ENCODE peak calls at places on chromosome 16, in four cellular contexts. One of them, this sample, is unnamed.

GRCh38 chr16:85395207-85395912 is 217.8 kb upstream of the GSE1 start:
- DNase-seq in IMR-90: peak
- DNase-seq in mesendoderm: no peak
- DNase-seq in H1: peak
- DNase-seq in this sample: no peak

GRCh38 chr16:11783319-11784047 is 13.6 kb downstream of the ZC3H7A start:
- DNase-seq in H1: no peak
- DNase-seq in IMR-90: peak
- DNase-seq in mesendoderm: no peak
- DNase-seq in this sample: no peak

GRCh38 chr16:21162661-21163151 is 4.2 kb downstream of the LDAF1 start:
- DNase-seq in mesendoderm: no peak
- DNase-seq in H1: no peak
- DNase-seq in IMR-90: peak
- DNase-seq in this sample: no peak

GRCh38 chr16:57262841-57263584 is 18.0 kb downstream of the ARL2BP start:
- DNase-seq in mesendoderm: no peak
- DNase-seq in H1: no peak
- DNase-seq in IMR-90: no peak
- DNase-seq in this sample: no peak

GRCh38 chr16:83698964-83699363 is 108.8 kb upstream of the HSBP1 start:
- DNase-seq in IMR-90: no peak
- DNase-seq in mesendoderm: no peak
- DNase-seq in H1: no peak
- DNase-seq in this sample: no peak

GRCh38 chr16:62752837-62753236 is 716.6 kb upstream of the CDH8 start:
- DNase-seq in mesendoderm: no peak
- DNase-seq in IMR-90: no peak
- DNase-seq in H1: no peak
- DNase-seq in this sample: peak

GRCh38 chr16:30032083-30032819 is 1.2 kb upstream of the TLCD3B start:
- DNase-seq in mesendoderm: peak
- DNase-seq in IMR-90: peak
- DNase-seq in H1: peak
- DNase-seq in this sample: peak

GRCh38 chr16:88505405-88506082 is 52.5 kb downstream of the ZFPM1 start:
- DNase-seq in IMR-90: no peak
- DNase-seq in H1: peak
- DNase-seq in mesendoderm: peak
- DNase-seq in this sample: peak

GRCh38 chr16:19690196-19690595 is 27.8 kb downstream of the KNOP1 start:
- DNase-seq in mesendoderm: peak
- DNase-seq in H1: no peak
- DNase-seq in IMR-90: no peak
- DNase-seq in this sample: no peak

GRCh38 chr16:21584817-21585216 is 14.6 kb upstream of the METTL9 start:
- DNase-seq in mesendoderm: no peak
- DNase-seq in IMR-90: no peak
- DNase-seq in H1: no peak
- DNase-seq in this sample: no peak

GRCh38 chr16:67666538-67667433 is at the start of the genes C16orf86 and ENKD1:
- DNase-seq in IMR-90: peak
- DNase-seq in H1: peak
- DNase-seq in mesendoderm: peak
- DNase-seq in this sample: peak

GRCh38 chr16:86129541-86129940 is 230.6 kb downstream of the IRF8 start:
- DNase-seq in H1: no peak
- DNase-seq in mesendoderm: no peak
- DNase-seq in IMR-90: peak
- DNase-seq in this sample: no peak

GRCh38 chr16:29306201-29306600 is 100.3 kb downstream of the NPIPB11 start:
- DNase-seq in IMR-90: no peak
- DNase-seq in mesendoderm: no peak
- DNase-seq in H1: no peak
- DNase-seq in this sample: no peak

GRCh38 chr16:66515543-66516171 is 34.3 kb downstream of the TK2 start:
- DNase-seq in mesendoderm: peak
- DNase-seq in IMR-90: peak
- DNase-seq in H1: peak
- DNase-seq in this sample: peak

GRCh38 chr16:73483934-73484712 is 436.2 kb upstream of the ZFHX3 start:
- DNase-seq in mesendoderm: peak
- DNase-seq in IMR-90: no peak
- DNase-seq in H1: peak
- DNase-seq in this sample: peak

GRCh38 chr16:22813223-22813945 is 578 bp upstream of the HS3ST2 start:
- DNase-seq in H1: peak
- DNase-seq in mesendoderm: peak
- DNase-seq in IMR-90: peak
- DNase-seq in this sample: peak

GRCh38 chr16:77951788-77952187 is 70.6 kb upstream of the CLEC3A start:
- DNase-seq in H1: no peak
- DNase-seq in IMR-90: no peak
- DNase-seq in mesendoderm: peak
- DNase-seq in this sample: no peak

GRCh38 chr16:11672206-11673090 is 4.2 kb downstream of the SNN start:
- DNase-seq in H1: no peak
- DNase-seq in mesendoderm: no peak
- DNase-seq in IMR-90: no peak
- DNase-seq in this sample: no peak

GRCh38 chr16:56203052-56203451 is 11.8 kb downstream of the GNAO1 start:
- DNase-seq in H1: peak
- DNase-seq in mesendoderm: peak
- DNase-seq in IMR-90: peak
- DNase-seq in this sample: peak

GRCh38 chr16:50153648-50154368 is 702 bp downstream of the TENT4B start:
- DNase-seq in mesendoderm: peak
- DNase-seq in IMR-90: no peak
- DNase-seq in H1: peak
- DNase-seq in this sample: no peak

GRCh38 chr16:50152386-50152806 is 710 bp upstream of the TENT4B start:
- DNase-seq in IMR-90: no peak
- DNase-seq in mesendoderm: no peak
- DNase-seq in H1: peak
- DNase-seq in this sample: no peak

GRCh38 chr16:50151744-50152143 is 1.4 kb upstream of the TENT4B start:
- DNase-seq in IMR-90: no peak
- DNase-seq in H1: no peak
- DNase-seq in mesendoderm: no peak
- DNase-seq in this sample: no peak

GRCh38 chr16:50152807-50153647 is at the start of gene TENT4B:
- DNase-seq in H1: peak
- DNase-seq in mesendoderm: peak
- DNase-seq in IMR-90: peak
- DNase-seq in this sample: peak

GRCh38 chr16:50151322-50151721 is 1.8 kb upstream of the TENT4B start:
- DNase-seq in IMR-90: no peak
- DNase-seq in mesendoderm: no peak
- DNase-seq in H1: no peak
- DNase-seq in this sample: no peak
- H4K5ac ChIP-seq in IMR-90: no peak
- H4K5ac ChIP-seq in mesendoderm: no peak
- H4K5ac ChIP-seq in H1: no peak
- H4K5ac ChIP-seq in this sample: no peak

GRCh38 chr16:70703041-70703834 is 17.4 kb upstream of the MTSS2 start:
- DNase-seq in mesendoderm: peak
- DNase-seq in IMR-90: peak
- DNase-seq in H1: no peak
- DNase-seq in this sample: peak
- H2BK120ac ChIP-seq in mesendoderm: no peak
- H2BK120ac ChIP-seq in IMR-90: peak
- H2BK120ac ChIP-seq in H1: no peak
- H2BK120ac ChIP-seq in this sample: no peak

GRCh38 chr16:76532188-76532973 is 255.2 kb downstream of the CNTNAP4 start:
- DNase-seq in IMR-90: no peak
- DNase-seq in mesendoderm: peak
- DNase-seq in H1: no peak
- DNase-seq in this sample: no peak

GRCh38 chr16:76531236-76531635 is 254.0 kb downstream of the CNTNAP4 start:
- DNase-seq in mesendoderm: no peak
- DNase-seq in IMR-90: no peak
- DNase-seq in H1: no peak
- DNase-seq in this sample: no peak

GRCh38 chr16:76527244-76527643 is 250.0 kb downstream of the CNTNAP4 start:
- DNase-seq in IMR-90: no peak
- DNase-seq in H1: no peak
- DNase-seq in mesendoderm: no peak
- DNase-seq in this sample: no peak
- H4K5ac ChIP-seq in IMR-90: no peak
- H4K5ac ChIP-seq in H1: no peak
- H4K5ac ChIP-seq in mesendoderm: no peak
- H4K5ac ChIP-seq in this sample: no peak

GRCh38 chr16:1012722-1013592 is 31.4 kb downstream of the SOX8 start:
- DNase-seq in IMR-90: no peak
- DNase-seq in mesendoderm: no peak
- DNase-seq in H1: no peak
- DNase-seq in this sample: no peak
- H2BK120ac ChIP-seq in IMR-90: no peak
- H2BK120ac ChIP-seq in mesendoderm: no peak
- H2BK120ac ChIP-seq in H1: no peak
- H2BK120ac ChIP-seq in this sample: no peak

DNA sequence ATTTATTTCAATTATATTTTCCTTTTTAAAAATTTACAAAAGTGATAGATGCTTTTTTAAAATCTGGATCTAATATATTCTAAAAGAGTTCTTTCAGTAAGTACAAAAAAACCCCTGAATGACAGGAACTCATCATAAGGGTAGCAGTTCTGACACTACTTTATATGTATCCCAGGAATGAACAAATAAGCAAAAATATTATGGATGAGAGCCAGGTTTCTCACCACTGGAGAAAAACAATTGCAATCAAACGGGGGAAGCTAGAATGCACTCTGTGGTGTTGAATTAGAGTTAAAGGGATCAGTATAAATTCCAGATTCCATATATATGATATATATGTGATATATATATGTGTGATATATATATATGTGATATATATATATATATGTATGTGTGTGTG is 23.2 kb upstream of the NDRG4 start:
- DNase-seq in mesendoderm: no peak
- DNase-seq in IMR-90: no peak
- DNase-seq in H1: no peak
- DNase-seq in this sample: no peak
- H4K5ac ChIP-seq in mesendoderm: no peak
- H4K5ac ChIP-seq in IMR-90: no peak
- H4K5ac ChIP-seq in H1: no peak
- H4K5ac ChIP-seq in this sample: no peak

GRCh38 chr16:48479955-48480354 is 94.7 kb upstream of the SIAH1 start:
- DNase-seq in IMR-90: peak
- DNase-seq in mesendoderm: peak
- DNase-seq in H1: no peak
- DNase-seq in this sample: no peak
- H2BK120ac ChIP-seq in IMR-90: no peak
- H2BK120ac ChIP-seq in mesendoderm: no peak
- H2BK120ac ChIP-seq in H1: no peak
- H2BK120ac ChIP-seq in this sample: no peak

GRCh38 chr16:81592353-81592866 is 147.8 kb downstream of the CMIP start:
- DNase-seq in H1: no peak
- DNase-seq in IMR-90: no peak
- DNase-seq in mesendoderm: no peak
- DNase-seq in this sample: no peak
- H4K5ac ChIP-seq in H1: no peak
- H4K5ac ChIP-seq in IMR-90: no peak
- H4K5ac ChIP-seq in mesendoderm: no peak
- H4K5ac ChIP-seq in this sample: no peak

This sample was measured in H9.